ENCODE peak calls at places on chromosomes 1 and 21, in five cellular contexts. N is esophagus squamous epithelium, X is GM03348, U is occipital lobe, K is caudate nucleus. D is an unnamed sample.

GRCh38 chr1:84159533-84160240 is 15.6 kb downstream of the PRKACB start:
- DNase-seq in N (no peak), X (no peak), U (no peak), K (no peak), D (no peak)

GRCh38 chr1:178418284-178418955 is 78.3 kb downstream of the CLEC20A start:
- DNase-seq in N (no peak), X (no peak), U (no peak), K (no peak), D (no peak)

GRCh38 chr1:27609210-27609555 is 5.2 kb upstream of the AHDC1 start:
- DNase-seq in N (no peak), X (no peak), U (no peak), K (no peak), D (no peak)

GRCh38 chr1:159937014-159937750 is 8.2 kb downstream of the IGSF9 start:
- DNase-seq in N (no peak), X (no peak), U (no peak), K (no peak), D (no peak)

GRCh38 chr1:150365945-150366344 is 2.0 kb downstream of the RPRD2 start:
- DNase-seq in N (no peak), X (no peak), U (no peak), K (no peak), D (no peak)

GRCh38 chr1:30705673-30706072 is 17.7 kb downstream of the MATN1 start:
- DNase-seq in N (no peak), X (no peak), U (no peak), K (no peak), D (no peak)

GRCh38 chr1:112618114-112618720 is 724 bp downstream of the ST7L start:
- DNase-seq in N (no peak), X (peak), U (no peak), K (no peak), D (peak)

GRCh38 chr1:244513493-244513892 is 52.4 kb downstream of the CATSPERE start:
- DNase-seq in N (no peak), X (no peak), U (no peak), K (no peak), D (no peak)

GRCh38 chr1:155080250-155081228 is 1.9 kb downstream of the EFNA3 start:
- DNase-seq in N (no peak), X (no peak), U (no peak), K (no peak), D (no peak)

GRCh38 chr21:46151989-46152938 is 3.1 kb downstream of the FTCD start:
- DNase-seq in N (no peak), X (no peak), U (no peak), K (no peak), D (no peak)

GRCh38 chr21:34988139-34988538 is 61.0 kb downstream of the RUNX1 start:
- DNase-seq in N (no peak), X (no peak), U (no peak), K (no peak), D (no peak)

GRCh38 chr1:12088607-12089006 is 25.5 kb downstream of the TNFRSF8 start:
- DNase-seq in N (no peak), X (no peak), U (no peak), K (no peak), D (no peak)

GRCh38 chr1:62389531-62389930 is 47.3 kb upstream of the USP1 start:
- DNase-seq in N (no peak), X (no peak), U (no peak), K (no peak), D (no peak)

GRCh38 chr1:181893937-181894336 is 167.6 kb downstream of the ZNF648 start:
- DNase-seq in N (no peak), X (no peak), U (no peak), K (no peak), D (no peak)

GRCh38 chr1:23356451-23356850 is 12.4 kb upstream of the HNRNPR start:
- DNase-seq in N (no peak), X (no peak), U (no peak), K (peak), D (no peak)

GRCh38 chr1:26084844-26085243 is 17.4 kb upstream of the TRIM63 start:
- DNase-seq in N (no peak), X (no peak), U (no peak), K (no peak), D (no peak)

GRCh38 chr1:235843458-235843857 is 23.2 kb downstream of the LYST start:
- DNase-seq in N (no peak), X (peak), U (no peak), K (no peak), D (peak)

D was measured in AG08395.